ENCODE peak calls at places on chromosomes 11 and 22, in nine cellular contexts. I is NCI-H1105, Y is nucleus accumbens, V is ureter, F is mucosa of gallbladder, Z is T-helper 1 cell, X is HAP-1, H is T-cell, A is uterus. D is an unnamed sample.

GRCh38 chr22:23047742-23048141 is 22.6 kb upstream of the GNAZ start:
- DNase-seq in I (no peak), Y (no peak), V (no peak), F (no peak), Z (no peak), X (no peak), H (no peak), A (no peak), D (no peak)

GRCh38 chr11:126361400-126361799 is 5.9 kb downstream of the ST3GAL4 start:
- DNase-seq in I (no peak), Y (no peak), V (no peak), F (no peak), Z (no peak), X (no peak), H (no peak), A (no peak), D (no peak)

GRCh38 chr22:30610299-30610698 is 3.3 kb downstream of the TCN2 start:
- DNase-seq in I (no peak), Y (no peak), V (no peak), F (no peak), Z (no peak), X (no peak), H (no peak), A (no peak), D (no peak)

GRCh38 chr11:11510939-11511338 is 110.9 kb downstream of the GALNT18 start:
- DNase-seq in I (peak; percentile 84), Y (peak; percentile 26), V (no peak), F (no peak), Z (no peak), X (no peak), H (no peak), A (peak; percentile 25), D (no peak)

GRCh38 chr11:73326929-73327811 is 19.1 kb downstream of the ARHGEF17 start:
- DNase-seq in I (no peak), Y (no peak), V (no peak), F (no peak), Z (no peak), X (no peak), H (no peak), A (no peak), D (no peak)

GRCh38 chr11:88801484-88802123 is 264.2 kb downstream of the GRM5 start:
- DNase-seq in I (no peak), Y (no peak), V (no peak), F (no peak), Z (no peak), X (no peak), H (no peak), A (no peak), D (no peak)

GRCh38 chr11:78295347-78295746 is 106.6 kb downstream of the USP35 start:
- DNase-seq in I (no peak), Y (no peak), V (no peak), F (no peak), Z (no peak), X (no peak), H (no peak), A (no peak), D (no peak)

GRCh38 chr11:19846654-19847330 is 134.2 kb downstream of the NAV2 start:
- DNase-seq in I (peak; percentile 3), Y (no peak), V (no peak), F (no peak), Z (no peak), X (no peak), H (no peak), A (peak; percentile 26), D (no peak)

GRCh38 chr11:65781152-65781961 is 581 bp upstream of the AP5B1 start:
- DNase-seq in I (no peak), Y (peak; percentile 25), V (no peak), F (no peak), Z (no peak), X (peak; percentile 50), H (no peak), A (no peak), D (no peak)

GRCh38 chr11:131356201-131356600 is 14.2 kb upstream of the NTM start:
- DNase-seq in I (no peak), Y (no peak), V (no peak), F (no peak), Z (no peak), X (no peak), H (no peak), A (no peak), D (no peak)

GRCh38 chr22:39205344-39206021 is 39.3 kb downstream of the PDGFB start:
- DNase-seq in I (no peak), Y (no peak), V (no peak), F (no peak), Z (no peak), X (no peak), H (peak; percentile 55), A (no peak), D (no peak)

GRCh38 chr11:94926698-94927237 is 46.6 kb downstream of the CWC15 start:
- DNase-seq in I (no peak), Y (no peak), V (peak; percentile 87), F (peak; percentile 84), Z (no peak), X (no peak), H (no peak), A (peak; percentile 90), D (peak; percentile 33)

D was measured in stomach.